ENCODE peak calls at places on chromosomes 3 and 15, in four cellular contexts. N is cardiac muscle cell, B is psoas muscle, O is neuronal stem cell. M is an unnamed sample.
A peak's percentile ranks its signal among the peaks of the same experiment; 100 is the strongest.

GRCh38 chr3:158098834-158099424 is 7.3 kb downstream of the SHOX2 start:
- DNase-seq in N (no peak), B (no peak), O (no peak), M (no peak)

GRCh38 chr15:40995656-40996055 is 42.4 kb downstream of the CHAC1 start:
- DNase-seq in N (no peak), B (no peak), O (no peak), M (no peak)

GRCh38 chr15:99146661-99147060 is 41.8 kb downstream of the SYNM start:
- DNase-seq in N (no peak), B (no peak), O (no peak), M (no peak)

GRCh38 chr15:50425219-50425618 is 1.0 kb downstream of the USP8 start:
- DNase-seq in N (no peak), B (no peak), O (no peak), M (no peak)

GRCh38 chr3:141049681-141050080 is 1.5 kb upstream of the SPSB4 start:
- DNase-seq in N (no peak), B (no peak), O (no peak), M (no peak)

GRCh38 chr3:81581966-81582599 is 179.4 kb downstream of the GBE1 start:
- DNase-seq in N (peak; percentile 34), B (no peak), O (no peak), M (no peak)

GRCh38 chr15:34188711-34189110 is 21.2 kb downstream of the KATNBL1 start:
- DNase-seq in N (no peak), B (no peak), O (no peak), M (no peak)

GRCh38 chr3:179969525-179969924 is 67.2 kb downstream of the PEX5L start:
- DNase-seq in N (no peak), B (no peak), O (no peak), M (no peak)

GRCh38 chr15:96374494-96374893 is 44.0 kb downstream of the NR2F2 start:
- DNase-seq in N (no peak), B (no peak), O (no peak), M (no peak)

GRCh38 chr3:4045756-4046155 is 246.5 kb downstream of the LRRN1 start:
- DNase-seq in N (no peak), B (no peak), O (no peak), M (no peak)

GRCh38 chr15:80436511-80437307 is 32.5 kb downstream of the ARNT2 start:
- DNase-seq in N (no peak), B (no peak), O (no peak), M (no peak)

GRCh38 chr15:68312701-68313204 is 35.2 kb downstream of the FEM1B start:
- DNase-seq in N (no peak), B (no peak), O (no peak), M (no peak)

DNA sequence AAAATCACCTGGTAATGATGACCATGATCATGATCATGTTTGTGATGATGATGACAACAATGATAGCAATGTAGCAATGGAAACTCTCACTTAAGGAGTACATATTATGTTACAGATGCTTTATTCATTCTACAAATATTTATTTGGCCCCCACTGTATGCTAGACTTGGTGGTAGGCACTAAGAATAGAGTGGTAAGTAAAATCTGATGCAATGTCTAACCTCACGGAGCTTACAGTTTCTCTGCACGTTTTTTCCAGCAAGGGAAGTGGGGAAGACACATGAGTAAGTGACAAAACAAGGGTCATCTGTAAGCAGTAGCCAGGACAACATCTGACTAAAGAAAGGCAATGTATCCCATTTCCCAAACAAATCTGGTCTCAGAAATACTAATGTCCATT is 199.4 kb upstream of the MRPL3 start:
- DNase-seq in N (no peak), B (no peak), O (no peak), M (no peak)
- H3K27ac ChIP-seq in N (no peak overlapping the region), B (no peak overlapping the region), O (no peak overlapping the region), M (no peak overlapping the region)

DNA sequence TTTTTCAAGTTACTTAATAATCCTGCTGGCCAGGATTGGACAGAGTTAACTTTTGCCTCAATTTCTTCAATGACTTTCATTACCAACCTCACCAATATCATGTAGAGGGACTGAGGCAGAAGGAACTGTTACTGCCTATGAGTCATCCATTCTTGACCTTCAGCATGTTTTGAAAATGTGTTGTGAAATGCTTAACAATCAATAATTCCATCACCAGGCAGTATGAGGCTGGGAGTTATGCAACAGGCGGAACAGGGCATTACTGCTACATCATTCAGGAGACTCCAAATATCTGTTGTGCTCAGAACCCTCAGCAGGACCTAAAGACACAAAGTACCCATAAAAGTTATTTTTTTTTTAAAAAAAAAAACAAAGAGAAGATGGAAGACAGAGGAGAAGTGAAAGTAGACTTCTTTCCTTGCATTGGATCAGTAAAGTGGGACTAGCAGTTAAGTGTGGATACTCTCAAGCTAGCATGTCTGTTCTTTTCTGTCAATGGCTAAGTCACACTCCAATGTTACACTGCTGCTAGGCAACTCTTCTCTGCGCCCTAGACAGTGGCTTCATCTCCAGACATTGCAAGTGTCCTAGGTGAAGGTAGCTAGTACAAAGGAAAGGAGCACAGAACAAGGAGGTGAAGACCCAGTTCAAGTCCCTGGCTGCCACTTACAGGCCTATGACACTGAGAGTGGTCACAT is 184.9 kb upstream of the LPP start:
- DNase-seq in N (no peak), B (no peak), O (no peak), M (no peak)
- H3K27ac ChIP-seq in N (no peak overlapping the region), B (no peak overlapping the region), O (no peak overlapping the region), M (no peak overlapping the region)

DNA sequence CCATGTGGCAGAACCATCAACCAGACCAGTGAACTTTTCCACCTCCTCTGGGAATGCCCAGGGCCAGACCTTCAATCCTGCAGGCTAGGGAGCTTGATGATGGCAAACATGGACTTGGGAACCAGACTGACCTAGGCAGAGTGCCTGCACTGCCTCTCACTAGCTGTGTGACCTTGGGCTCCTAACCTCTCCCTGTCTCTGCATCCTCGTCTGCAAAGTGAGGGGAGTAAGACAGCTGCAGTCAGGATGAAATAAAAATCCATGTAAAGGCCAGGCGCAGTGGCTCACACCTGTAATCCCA is 17.5 kb upstream of the LOXL1 start:
- DNase-seq in N (no peak), B (no peak), O (no peak), M (no peak)
- H3K27ac ChIP-seq in N (no peak overlapping the region), B (no peak overlapping the region), O (no peak overlapping the region), M (no peak overlapping the region)

DNA sequence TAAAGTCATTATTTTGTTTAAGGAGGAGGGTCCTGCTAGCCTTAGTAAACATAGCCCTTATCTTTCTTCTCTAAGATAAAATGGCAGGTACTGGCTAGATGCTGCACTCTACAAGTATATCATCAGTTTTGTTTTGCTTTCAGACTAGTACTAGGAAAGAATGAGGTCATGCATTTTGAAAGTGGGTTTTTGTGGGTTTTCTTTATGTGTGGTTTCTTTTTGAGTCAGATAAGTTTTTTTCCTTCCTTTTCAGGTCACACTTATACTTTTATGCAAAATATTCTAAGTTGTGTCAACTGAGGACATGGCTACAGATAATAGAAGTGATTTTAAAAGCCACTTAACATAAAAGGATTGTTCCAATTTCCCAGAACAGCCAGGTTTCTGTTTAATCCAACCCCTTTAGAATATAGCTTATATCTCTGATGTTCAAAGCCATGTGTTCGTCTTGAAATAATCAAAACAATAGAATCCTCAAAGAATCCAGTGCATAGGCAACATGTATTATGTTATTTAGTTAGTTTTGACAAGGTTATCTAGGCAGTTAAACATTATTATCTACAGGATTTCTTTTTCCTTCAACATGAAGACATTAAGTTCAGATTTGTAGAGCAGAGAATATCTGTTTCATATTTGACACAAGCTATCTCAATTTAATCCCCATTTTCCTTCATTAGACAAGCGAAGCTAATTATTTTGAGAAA is 406.2 kb downstream of the RBMS3 start:
- DNase-seq in N (no peak), B (no peak), O (no peak), M (no peak)
- H3K27ac ChIP-seq in N (peak overlapping the region; percentile 70), B (no peak overlapping the region), O (no peak overlapping the region), M (no peak overlapping the region)

DNA sequence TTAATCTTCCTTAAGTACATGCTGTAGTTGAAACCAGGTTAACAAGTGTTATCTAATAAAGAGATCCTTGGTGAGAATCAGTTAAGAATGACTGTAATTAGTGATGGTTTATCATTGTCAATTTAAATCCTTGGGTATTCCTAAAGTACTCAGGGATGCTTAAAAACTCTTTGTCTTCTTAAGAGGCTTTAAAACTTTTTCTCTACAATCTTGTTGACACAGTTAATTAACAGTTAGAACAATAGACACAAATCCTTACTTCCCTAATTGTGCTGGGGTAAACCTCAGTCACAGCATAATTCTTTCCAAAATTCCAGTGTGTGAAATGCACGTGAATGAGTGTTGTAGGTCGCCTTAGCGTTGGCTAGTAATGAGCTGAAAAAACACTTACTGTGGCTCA is 147.9 kb upstream of the RGMA start:
- DNase-seq in N (no peak), B (no peak), O (no peak), M (no peak)
- H3K27ac ChIP-seq in N (no peak overlapping the region), B (no peak overlapping the region), O (peak overlapping the region; percentile 45), M (no peak overlapping the region)

GRCh38 chr15:74906193-74906449 is 530 bp downstream of the FAM219B start:
- DNase-seq in N (peak; percentile 62), B (peak; percentile 60), O (no peak), M (no peak)

GRCh38 chr15:74902295-74903075 is 4.2 kb downstream of the FAM219B start:
- DNase-seq in N (no peak), B (no peak), O (no peak), M (no peak)

GRCh38 chr15:74904190-74904805 is 2.4 kb downstream of the FAM219B start:
- DNase-seq in N (no peak), B (no peak), O (no peak), M (no peak)

GRCh38 chr15:74897300-74897701 is 7.5 kb downstream of the MPI start:
- DNase-seq in N (no peak), B (no peak), O (no peak), M (no peak)

DNA sequence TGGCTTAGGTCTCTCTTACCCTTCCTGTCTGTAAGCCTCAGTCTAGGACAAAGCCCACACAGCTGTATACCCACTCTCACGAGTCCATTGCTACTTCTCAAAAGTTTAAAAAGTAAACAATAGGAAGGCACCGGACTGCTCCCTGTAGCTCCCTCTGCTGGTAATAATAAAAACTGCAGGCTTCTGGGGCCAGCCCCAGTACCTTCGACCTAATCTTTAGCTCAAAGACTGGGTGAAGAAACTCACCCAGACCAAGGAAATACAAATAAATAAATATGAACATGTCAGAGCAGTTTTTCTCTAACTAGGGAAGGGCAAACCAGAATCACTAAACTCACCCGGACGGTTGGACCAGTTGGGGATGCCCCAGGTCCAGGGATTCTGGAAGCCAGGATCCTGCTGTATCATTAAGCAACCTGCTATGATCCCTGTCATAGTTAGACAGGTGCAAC is 5.0 kb downstream of the FAM219B start:
- DNase-seq in N (peak; percentile 62), B (peak; percentile 63), O (peak; percentile 57), M (peak; percentile 47)
- H3K27ac ChIP-seq in N (no peak overlapping the region), B (no peak overlapping the region), O (no peak overlapping the region), M (no peak overlapping the region)